ENCODE peak calls at places on chromosome 12, in seven cellular contexts. D is A549, X is choroid plexus epithelial cell, Q is uterus, G is MCF 10A, W is fibroblast of the aortic adventitia, J is cardiac muscle cell. Y is an unnamed sample.

GRCh38 chr12:32217354-32218310 is 111.0 kb downstream of the BICD1 start:
- DNase-seq in J (peak; percentile 55), W (peak; percentile 72), G (peak; percentile 37), X (peak; percentile 84), D (peak; percentile 25), Q (no peak), Y (no peak)

GRCh38 chr12:65536876-65537661 is 258.6 kb downstream of the MSRB3 start:
- DNase-seq in J (peak; percentile 99), X (peak; percentile 100), W (peak; percentile 100), Q (peak; percentile 28), D (peak; percentile 85), G (peak; percentile 95), Y (no peak)

GRCh38 chr12:105741786-105742566 is 396.8 kb downstream of the NUAK1 start:
- DNase-seq in W (peak; percentile 94), J (peak; percentile 95), G (peak; percentile 74), D (no peak), X (peak; percentile 76), Q (no peak), Y (no peak)

GRCh38 chr12:56346663-56347062 is 8.0 kb downstream of the IL23A start:
- DNase-seq in J (no peak), W (no peak), G (no peak), D (peak; percentile 40), X (no peak), Q (no peak), Y (no peak)

GRCh38 chr12:79098530-79098929 is 234.0 kb downstream of the SYT1 start:
- DNase-seq in G (no peak), Q (no peak), X (peak; percentile 58), J (no peak), W (no peak), D (no peak), Y (no peak)

GRCh38 chr12:121637231-121637914 is 11.0 kb downstream of the ORAI1 start:
- DNase-seq in J (no peak), D (no peak), G (no peak), W (no peak), X (no peak), Q (no peak), Y (no peak)

GRCh38 chr12:86283607-86284006 is 27.4 kb upstream of the MGAT4C start:
- DNase-seq in D (no peak), Q (no peak), J (no peak), W (no peak), G (no peak), X (no peak), Y (no peak)

GRCh38 chr12:130571734-130572133 is 144.4 kb downstream of the RIMBP2 start:
- DNase-seq in X (no peak), J (no peak), G (no peak), W (no peak), Q (no peak), D (no peak), Y (no peak)

GRCh38 chr12:75705749-75706719 is 194.6 kb upstream of the KRR1 start:
- DNase-seq in J (peak; percentile 97), G (peak; percentile 65), X (peak; percentile 98), D (peak; percentile 41), Q (peak; percentile 45), W (peak; percentile 99), Y (peak; percentile 14)

GRCh38 chr12:109768901-109769670 is 55.5 kb downstream of the FAM222A start:
- DNase-seq in X (no peak), W (no peak), Q (no peak), D (no peak), J (no peak), G (no peak), Y (no peak)

GRCh38 chr12:67541625-67541991 is 106.9 kb upstream of the DYRK2 start:
- DNase-seq in Q (no peak), W (no peak), D (no peak), J (no peak), X (no peak), G (no peak), Y (no peak)

GRCh38 chr12:64273527-64274403 is 51.7 kb upstream of the KICS2 start:
- DNase-seq in X (peak; percentile 50), J (peak; percentile 20), W (peak; percentile 18), Q (no peak), G (peak; percentile 47), D (peak; percentile 51), Y (peak; percentile 57)

GRCh38 chr12:47686645-47687240 is 19.1 kb downstream of the RPAP3 start:
- DNase-seq in X (peak; percentile 81), J (peak; percentile 68), D (peak; percentile 66), W (peak; percentile 75), Q (no peak), G (peak; percentile 44), Y (peak; percentile 30)

DNA sequence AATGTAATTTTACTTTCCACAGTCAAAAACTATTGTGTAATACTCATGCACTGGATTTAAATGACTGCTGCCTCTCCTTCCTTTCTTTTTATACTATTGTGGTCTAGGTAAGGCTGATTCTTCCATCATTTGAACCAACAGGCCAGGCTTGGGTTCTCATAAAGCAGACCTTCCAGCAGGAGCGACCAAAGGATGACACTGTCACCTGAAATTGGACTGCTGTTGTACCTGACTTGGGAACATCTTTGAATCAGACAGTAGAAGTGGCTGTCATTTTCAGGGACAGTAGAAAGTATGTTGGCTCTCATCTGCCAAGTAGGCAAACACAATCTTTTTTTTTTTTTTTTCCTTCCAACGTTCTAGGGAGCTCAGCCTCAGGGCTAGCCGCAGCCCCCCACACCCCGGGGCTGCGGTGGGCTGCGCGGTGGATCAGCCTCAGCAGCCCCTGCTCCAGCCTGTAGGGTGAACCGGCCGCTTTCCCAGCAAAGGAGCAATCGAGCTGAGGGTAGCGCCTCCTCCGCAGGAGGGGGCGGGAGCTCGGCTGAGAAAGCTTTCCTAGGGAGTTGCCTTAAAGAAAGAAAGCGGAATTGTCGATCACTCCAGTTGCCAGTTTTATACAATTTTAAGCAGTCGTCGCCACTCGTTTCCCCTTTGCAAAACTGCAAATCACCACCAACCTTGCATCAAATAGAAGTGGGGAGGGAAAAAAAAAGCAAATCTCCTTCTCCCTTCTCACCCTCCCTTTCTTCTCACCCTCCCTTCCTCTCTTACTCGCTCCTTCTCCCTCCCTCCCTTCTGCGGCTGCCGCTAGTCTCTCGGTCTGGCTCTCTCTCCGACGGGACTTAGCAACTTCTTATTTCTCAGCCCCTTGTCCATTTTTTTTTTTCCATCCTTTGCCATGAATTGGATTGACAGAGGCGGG is at the start of gene PDE3A:
- DNase-seq in X (peak; percentile 86), G (no peak), D (peak; percentile 79), Q (peak; percentile 66), J (peak; percentile 89), W (peak; percentile 79), Y (peak; percentile 67)
- TF ChIP-seq CTCF in X (peak; percentile 41), G (no peak), D (no peak), Q (no peak), J (peak; percentile 38), W (peak; percentile 47), Y (no peak)

DNA sequence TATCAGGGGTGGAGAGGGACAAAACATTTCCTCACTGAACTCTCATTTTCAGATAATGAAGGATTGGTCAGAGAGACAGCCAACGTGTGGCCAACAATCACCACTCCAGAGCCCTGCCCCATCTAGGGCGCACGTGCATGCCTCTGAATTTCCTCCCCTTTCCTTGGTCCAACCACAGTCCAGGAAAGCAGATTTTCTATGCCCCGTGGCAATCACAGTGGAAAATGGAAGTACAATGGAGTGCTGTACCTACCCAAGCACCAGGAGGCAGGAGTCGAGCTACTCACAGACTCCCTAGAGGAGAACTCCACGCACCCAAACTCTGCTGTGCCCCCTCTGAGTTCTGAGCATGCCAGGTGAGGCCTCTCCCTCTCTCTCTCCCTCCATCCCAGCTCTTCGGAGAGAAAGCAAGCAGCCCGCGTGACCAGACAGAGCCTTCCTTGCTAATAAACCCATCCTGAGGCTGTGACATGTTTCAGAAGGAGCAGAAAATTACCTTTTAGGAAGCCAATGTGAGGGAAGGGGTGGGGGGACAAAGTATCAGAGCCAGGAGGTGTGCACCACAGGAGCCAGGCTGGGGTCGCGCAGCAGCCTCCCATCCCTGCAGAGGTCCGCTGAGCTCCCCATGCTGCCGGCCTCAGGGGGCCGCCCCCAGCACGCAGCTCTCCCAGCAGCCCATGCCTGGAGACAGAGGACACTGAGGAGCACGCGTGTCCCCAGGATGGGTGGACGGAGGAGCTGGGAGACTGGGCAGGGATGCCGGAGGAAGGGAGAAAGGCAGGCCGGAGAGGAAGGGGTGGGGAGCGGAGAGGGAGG is 73.4 kb downstream of the PITPNM2 start:
- DNase-seq in D (no peak), G (no peak), Q (no peak), J (no peak), X (no peak), W (no peak), Y (no peak)
- TF ChIP-seq CTCF in D (no peak), G (no peak), Q (no peak), J (no peak), X (peak; percentile 17), W (no peak), Y (no peak)

DNA sequence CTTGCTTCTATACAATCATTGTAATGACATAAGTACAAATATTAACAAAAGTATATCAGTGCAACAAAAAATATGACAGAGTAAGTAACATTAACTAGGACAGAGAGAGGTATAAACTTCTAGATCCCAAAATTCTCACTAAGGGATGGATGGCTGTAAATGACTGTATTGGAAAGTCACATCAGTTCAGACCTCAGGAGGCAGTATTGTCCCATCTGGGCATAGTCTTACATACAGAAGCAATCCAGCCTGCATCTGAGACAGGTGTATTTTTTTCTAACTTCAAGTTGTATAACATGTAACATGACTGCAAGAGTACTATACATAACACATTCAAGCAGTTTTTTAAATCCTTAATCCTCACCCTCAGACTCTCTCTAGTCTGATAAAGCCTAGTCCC is 99.0 kb downstream of the GARIN6 start:
- DNase-seq in D (peak; percentile 3), W (no peak), X (no peak), Q (no peak), J (no peak), G (peak; percentile 8), Y (no peak)
- TF ChIP-seq CTCF in D (no peak), W (no peak), X (no peak), Q (no peak), J (no peak), G (no peak), Y (no peak)

GRCh38 chr12:132216354-132216987 is 72.2 kb downstream of the NOC4L start:
- DNase-seq in D (no peak), Q (no peak), X (no peak), J (no peak), G (no peak), W (no peak), Y (no peak)

GRCh38 chr12:132213359-132214160 is 69.3 kb downstream of the NOC4L start:
- DNase-seq in Q (no peak), D (no peak), G (no peak), J (no peak), X (no peak), W (no peak), Y (no peak)

GRCh38 chr12:132215644-132215989 is 71.4 kb downstream of the NOC4L start:
- DNase-seq in G (no peak), D (no peak), X (no peak), J (no peak), Q (no peak), W (no peak), Y (no peak)

GRCh38 chr12:132214161-132214476 is 69.9 kb downstream of the NOC4L start:
- DNase-seq in Q (no peak), G (no peak), X (no peak), W (no peak), J (no peak), D (no peak), Y (no peak)

DNA sequence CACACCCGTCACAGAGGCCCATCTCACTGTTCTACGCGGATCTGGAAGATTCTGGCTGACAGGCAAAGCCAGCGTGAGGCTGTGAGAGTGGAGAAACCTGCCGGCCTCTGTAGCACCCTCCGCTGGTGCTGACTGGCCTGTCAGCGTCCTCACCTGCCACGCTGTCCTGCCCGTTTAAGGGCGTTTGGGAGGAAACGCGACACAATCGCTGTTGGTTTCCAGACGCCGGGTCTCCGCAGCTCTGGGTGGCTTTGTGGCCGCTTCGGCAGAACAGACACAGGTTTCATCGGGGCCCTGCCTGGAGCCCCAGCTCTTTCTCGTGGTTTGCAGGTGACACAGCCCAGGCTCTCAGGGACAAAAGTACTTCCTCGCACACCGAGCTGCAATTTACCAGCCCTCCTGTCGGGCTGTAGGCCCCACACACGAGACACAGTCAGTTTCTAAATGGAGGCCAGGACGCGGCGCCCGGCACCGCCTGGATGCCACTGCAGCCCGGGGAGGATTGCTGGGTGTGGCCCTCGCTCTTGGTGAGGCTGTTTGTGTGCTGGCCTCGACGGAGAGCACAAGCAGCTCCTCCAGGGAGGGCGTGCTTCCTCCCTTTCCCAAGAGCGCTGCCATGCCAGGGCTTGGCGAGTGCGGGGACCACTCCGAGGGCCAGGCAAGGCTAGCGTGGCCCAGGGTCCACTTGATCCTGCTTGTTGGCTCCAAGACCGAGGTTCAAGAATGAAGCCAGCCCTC is 70.8 kb downstream of the NOC4L start:
- DNase-seq in Q (no peak), G (no peak), X (no peak), J (no peak), W (no peak), D (no peak), Y (no peak)
- TF ChIP-seq CTCF in Q (no peak), G (no peak), X (no peak), J (no peak), W (no peak), D (no peak), Y (no peak)